ENCODE peak calls at places on chromosome 20, in five cellular contexts. C is GM10248, P is astrocyte of the cerebellum, J is testis, B is endothelial cell. G is an unnamed sample.

GRCh38 chr20:62636446-62636845 is 5.9 kb upstream of the SLCO4A1 start:
- DNase-seq in J (peak; percentile 43), P (no peak), B (no peak), C (no peak), G (no peak)

GRCh38 chr20:1983311-1983710 is 10.5 kb downstream of the PDYN start:
- DNase-seq in J (no peak), P (no peak), B (no peak), C (no peak), G (no peak)

GRCh38 chr20:33826270-33826897 is 15.2 kb downstream of the CHMP4B start:
- DNase-seq in B (no peak), P (no peak), J (no peak), C (no peak), G (no peak)

GRCh38 chr20:46364670-46365482 is 41.5 kb downstream of the ELMO2 start:
- DNase-seq in J (no peak), B (no peak), C (no peak), P (no peak), G (no peak)

GRCh38 chr20:49893242-49894072 is 21.9 kb downstream of the SPATA2 start:
- DNase-seq in C (no peak), J (no peak), B (no peak), P (no peak), G (no peak)

GRCh38 chr20:47502271-47502730 is 614 bp downstream of the NCOA3 start:
- DNase-seq in J (peak; percentile 38), B (no peak), C (no peak), P (peak; percentile 1), G (no peak)

GRCh38 chr20:33475381-33476160 is 14.3 kb upstream of the CBFA2T2 start:
- DNase-seq in C (no peak), B (no peak), P (no peak), J (no peak), G (no peak)

GRCh38 chr20:47785321-47785899 is at the start of gene SULF2:
- DNase-seq in P (no peak), B (peak; percentile 41), J (peak; percentile 52), C (no peak), G (no peak)

GRCh38 chr20:61982240-61982950 is 83.3 kb downstream of the TAF4 start:
- DNase-seq in C (no peak), B (no peak), P (no peak), J (no peak), G (no peak)

GRCh38 chr20:35739294-35740163 is 2.5 kb downstream of the RBM39 start:
- DNase-seq in B (no peak), P (no peak), C (no peak), J (no peak), G (no peak)

GRCh38 chr20:8043687-8044278 is 24.2 kb upstream of the TMX4 start:
- DNase-seq in P (peak; percentile 43), J (no peak), C (peak; percentile 57), B (peak; percentile 43), G (peak; percentile 20)

GRCh38 chr20:9359561-9360308 is 154.7 kb upstream of the LAMP5 start:
- DNase-seq in B (peak; percentile 35), J (peak; percentile 60), C (no peak), P (peak; percentile 73), G (peak; percentile 65)

GRCh38 chr20:54822407-54822806 is 347.0 kb downstream of the DOK5 start:
- DNase-seq in B (no peak), P (no peak), C (no peak), J (no peak), G (no peak)

GRCh38 chr20:33687370-33687915 is 1.3 kb upstream of the E2F1 start:
- DNase-seq in P (no peak), J (no peak), B (no peak), C (no peak), G (no peak)

GRCh38 chr20:43572891-43573290 is 14.1 kb downstream of the SGK2 start:
- DNase-seq in J (no peak), C (no peak), P (no peak), B (no peak), G (no peak)

GRCh38 chr20:57089701-57090144 is 176.7 kb downstream of the BMP7 start:
- DNase-seq in J (peak; percentile 75), C (peak; percentile 80), P (no peak), B (peak; percentile 93), G (no peak)

DNA sequence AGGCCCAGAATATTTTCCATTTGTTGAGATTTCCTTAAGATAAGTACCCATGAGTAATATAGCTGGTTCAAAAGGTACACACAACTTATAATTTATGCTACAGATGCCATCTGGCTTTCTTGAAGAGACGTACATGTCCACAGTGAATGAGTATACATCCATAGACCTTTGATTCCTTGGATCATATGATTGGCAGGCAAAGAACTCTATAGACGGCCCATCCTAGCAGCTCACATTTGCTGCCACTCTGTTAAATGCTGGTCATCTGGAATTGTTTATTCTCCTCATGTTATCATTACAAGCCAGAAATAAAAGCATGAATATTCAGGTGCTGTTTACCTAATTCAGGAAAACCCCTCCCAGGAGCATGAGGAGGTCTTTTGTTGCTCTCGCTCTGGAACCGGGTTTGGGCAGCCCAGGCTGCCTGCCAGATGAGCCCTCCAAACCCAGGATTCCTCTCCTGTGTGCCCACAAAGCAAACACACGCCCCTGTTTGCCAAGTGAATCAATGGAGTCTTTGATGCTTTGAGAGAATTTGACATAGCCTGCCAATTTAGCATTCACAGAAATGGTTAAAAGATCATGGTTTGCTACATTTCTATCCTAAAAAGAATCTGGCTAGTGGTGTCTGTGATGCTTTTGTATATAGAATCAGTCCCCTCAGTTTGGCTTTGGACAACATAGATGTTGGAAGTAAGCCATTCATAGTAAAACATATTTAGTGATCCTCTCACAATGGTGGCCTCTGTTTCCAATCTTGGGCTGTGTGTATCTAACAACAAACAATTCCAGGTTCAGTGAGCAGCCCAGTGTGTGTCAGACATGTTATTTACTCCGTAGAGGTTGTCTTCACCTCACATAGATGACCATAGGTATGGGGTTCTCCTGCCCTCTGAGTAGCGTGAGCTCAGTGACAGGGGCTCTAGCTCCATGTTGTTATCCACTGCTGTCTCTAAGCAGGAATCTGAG is 17.5 kb upstream of the PLCG1 start:
- DNase-seq in P (no peak), B (no peak), J (no peak), C (no peak), G (no peak)
- TF ChIP-seq CTCF in P (no peak), B (no peak), J (no peak), C (no peak), G (no peak)

GRCh38 chr20:38723069-38723981 is 961 bp upstream of the SLC32A1 start:
- DNase-seq in P (peak; percentile 42), C (peak; percentile 29), B (peak; percentile 25), J (no peak), G (no peak)

GRCh38 chr20:38725959-38726848 is 1.9 kb downstream of the SLC32A1 start:
- DNase-seq in B (peak; percentile 92), C (peak; percentile 67), J (peak; percentile 37), P (peak; percentile 12), G (no peak)

GRCh38 chr20:38725458-38725958 is 1.2 kb downstream of the SLC32A1 start:
- DNase-seq in P (no peak), B (no peak), J (no peak), C (no peak), G (no peak)

GRCh38 chr20:38723982-38724602 is at the start of gene SLC32A1:
- DNase-seq in J (no peak), P (no peak), B (peak; percentile 41), C (no peak), G (no peak)

DNA sequence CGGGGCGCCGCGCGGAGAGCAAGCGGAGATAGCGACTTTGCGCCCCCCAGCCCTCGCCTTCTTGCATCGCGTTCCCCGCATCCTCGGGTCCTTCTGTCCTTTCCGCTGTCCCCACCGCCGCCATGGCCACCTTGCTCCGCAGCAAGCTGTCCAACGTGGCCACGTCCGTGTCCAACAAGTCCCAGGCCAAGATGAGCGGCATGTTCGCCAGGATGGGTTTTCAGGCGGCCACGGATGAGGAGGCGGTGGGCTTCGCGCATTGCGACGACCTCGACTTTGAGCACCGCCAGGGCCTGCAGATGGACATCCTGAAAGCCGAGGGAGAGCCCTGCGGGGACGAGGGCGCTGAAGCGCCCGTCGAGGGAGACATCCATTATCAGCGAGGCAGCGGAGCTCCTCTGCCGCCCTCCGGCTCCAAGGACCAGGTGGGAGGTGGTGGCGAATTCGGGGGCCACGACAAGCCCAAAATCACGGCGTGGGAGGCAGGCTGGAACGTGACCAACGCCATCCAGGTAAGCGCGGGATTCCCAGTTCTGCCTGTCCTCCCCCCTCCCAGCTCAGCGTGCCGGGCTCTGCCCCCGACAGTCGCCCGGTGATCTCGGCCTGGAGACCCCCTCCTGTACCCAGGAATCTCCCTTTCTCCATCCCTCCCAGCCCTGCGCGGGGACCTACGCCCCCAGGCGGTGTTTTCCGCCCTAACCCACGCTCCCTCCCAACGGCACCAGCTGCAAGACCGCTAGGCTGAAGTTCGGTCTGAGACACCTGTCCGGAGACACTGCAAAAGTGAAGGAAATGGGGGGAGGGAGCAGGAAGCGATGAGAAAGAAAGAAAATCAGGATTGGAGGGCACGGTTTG is 544 bp downstream of the SLC32A1 start:
- DNase-seq in J (no peak), P (no peak), B (peak; percentile 52), C (peak; percentile 33), G (no peak)
- TF ChIP-seq CTCF in J (no peak), P (no peak), B (no peak), C (no peak), G (no peak)

DNA sequence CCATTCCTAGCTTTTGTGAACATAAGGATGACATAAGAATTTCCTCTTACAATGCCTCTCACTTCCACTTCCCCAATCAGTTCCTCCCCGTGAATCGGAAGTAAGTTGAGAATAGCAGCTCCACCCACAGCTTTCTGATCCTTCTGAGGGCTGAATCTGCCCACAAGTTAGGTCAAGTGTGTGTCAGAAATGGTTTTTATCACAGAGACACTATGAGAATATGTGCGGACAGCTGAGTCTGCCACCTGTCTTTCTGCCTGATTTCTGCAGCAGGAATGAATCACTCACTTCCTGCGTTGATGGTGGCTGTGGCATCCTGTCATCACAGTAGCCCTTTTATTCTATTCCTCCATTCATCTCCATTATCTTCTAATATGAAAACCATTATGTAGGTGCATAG is 70.2 kb downstream of the RIN2 start:
- DNase-seq in J (no peak), P (no peak), C (peak; percentile 68), B (no peak), G (no peak)
- TF ChIP-seq CTCF in J (no peak), P (peak; percentile 24), C (peak; percentile 28), B (no peak), G (no peak)

GRCh38 chr20:63643499-63643898 is 9.7 kb downstream of the STMN3 start:
- DNase-seq in P (no peak), B (no peak), C (no peak), J (no peak), G (no peak)

GRCh38 chr20:63640086-63640485 is 13.1 kb downstream of the STMN3 start:
- DNase-seq in P (no peak), C (no peak), J (no peak), B (no peak), G (no peak)

GRCh38 chr20:63641146-63641791 is 12.0 kb downstream of the STMN3 start:
- DNase-seq in C (no peak), B (no peak), P (no peak), J (no peak), G (no peak)

GRCh38 chr20:63642518-63643247 is 10.5 kb downstream of the STMN3 start:
- DNase-seq in P (no peak), J (no peak), B (no peak), C (no peak), G (no peak)

DNA sequence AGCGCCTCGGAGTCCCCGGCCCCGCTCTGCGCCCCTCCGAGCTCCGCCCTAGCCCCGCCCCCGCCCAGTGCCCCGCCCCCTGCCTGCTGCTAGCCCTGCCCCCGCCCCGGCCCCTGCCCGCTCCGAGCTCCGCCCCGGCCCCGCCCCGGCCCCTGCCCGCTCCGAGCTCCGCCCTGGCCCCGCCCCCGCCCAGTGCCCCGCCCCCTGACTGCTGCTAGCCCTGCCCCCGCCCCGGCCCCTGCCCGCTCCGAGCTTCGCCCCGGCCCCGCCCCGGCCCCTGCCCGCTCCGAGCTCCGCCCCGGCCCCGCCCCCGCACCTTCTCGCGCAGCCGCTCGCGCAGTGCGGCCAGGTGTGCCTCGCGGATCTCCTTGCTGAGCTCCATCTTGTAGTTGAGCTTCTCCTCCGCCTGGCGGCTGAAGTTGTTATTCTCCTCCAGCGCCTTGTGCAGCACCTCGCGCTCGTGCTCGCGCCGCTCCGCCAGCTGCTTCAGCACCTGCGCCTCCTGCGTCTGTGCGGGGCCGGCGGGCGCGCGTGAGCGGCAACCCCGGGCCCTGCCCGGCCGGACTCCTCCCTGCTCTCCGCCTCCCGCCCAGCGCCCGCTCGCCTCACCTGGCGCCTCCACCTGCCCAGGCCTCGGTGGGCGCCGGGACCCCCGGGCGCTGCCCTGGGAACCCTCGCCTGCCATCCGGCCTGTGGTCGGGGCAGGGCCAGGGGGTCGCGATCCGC is 11.3 kb downstream of the STMN3 start:
- DNase-seq in J (peak; percentile 89), P (no peak), C (peak; percentile 97), B (peak; percentile 88), G (no peak)
- TF ChIP-seq CTCF in J (no peak), P (peak; percentile 31), C (no peak), B (peak; percentile 51), G (peak; percentile 5)